ENCODE peak calls at places on chromosomes 7 and 10, in six cellular contexts. X is CD8-positive, alpha-beta T cell; P is heart right ventricle; S is IMR-90; N is DND-41; J is heart left ventricle. Q is an unnamed sample.

GRCh38 chr10:12349628-12350166 is 350 bp downstream of the CAMK1D start:
- DNase-seq in P (no peak), X (peak; percentile 33), N (no peak), S (no peak), J (no peak), Q (no peak)

GRCh38 chr10:42933454-42934340 is 143.2 kb upstream of the RET start:
- DNase-seq in S (peak; percentile 19), N (no peak), J (no peak), X (peak; percentile 76), P (peak; percentile 58), Q (no peak)

GRCh38 chr7:77698042-77698625 is 1.9 kb downstream of the RSBN1L start:
- DNase-seq in N (no peak), S (no peak), X (no peak), P (no peak), J (no peak), Q (no peak)

GRCh38 chr7:71801996-71802395 is 610.1 kb downstream of the CALN1 start:
- DNase-seq in N (no peak), J (no peak), P (no peak), S (no peak), X (no peak), Q (no peak)

GRCh38 chr7:27193335-27194001 is 6.4 kb downstream of the HOXA13 start:
- DNase-seq in P (no peak), J (no peak), S (no peak), N (no peak), X (no peak), Q (no peak)

GRCh38 chr7:105876964-105877601 is 684 bp upstream of the ATXN7L1 start:
- DNase-seq in X (peak; percentile 25), J (peak; percentile 45), N (no peak), P (peak; percentile 26), S (peak; percentile 34), Q (no peak)

GRCh38 chr10:109966961-109967738 is 40.6 kb upstream of the ADD3 start:
- DNase-seq in S (peak; percentile 88), P (peak; percentile 60), J (peak; percentile 52), X (no peak), N (no peak), Q (no peak)

GRCh38 chr10:103885617-103886016 is 30.2 kb upstream of the SH3PXD2A start:
- DNase-seq in P (no peak), J (no peak), X (no peak), S (peak; percentile 49), N (no peak), Q (no peak)

GRCh38 chr7:131538791-131539179 is 17.6 kb downstream of the PODXL start:
- DNase-seq in P (peak; percentile 50), X (no peak), N (no peak), S (no peak), J (peak; percentile 81), Q (no peak)

GRCh38 chr7:18287482-18287881 is 208.1 kb upstream of the HDAC9 start:
- DNase-seq in X (no peak), P (no peak), N (no peak), J (no peak), S (no peak), Q (no peak)

GRCh38 chr7:18288322-18289037 is 207.1 kb upstream of the HDAC9 start:
- DNase-seq in J (no peak), X (no peak), N (no peak), S (no peak), P (no peak), Q (no peak)

GRCh38 chr7:18290223-18290622 is 205.3 kb upstream of the HDAC9 start:
- DNase-seq in J (no peak), N (peak; percentile 27), P (no peak), X (no peak), S (no peak), Q (no peak)

GRCh38 chr7:18290865-18291264 is 204.7 kb upstream of the HDAC9 start:
- DNase-seq in X (no peak), P (no peak), N (no peak), J (no peak), S (no peak), Q (no peak)

DNA sequence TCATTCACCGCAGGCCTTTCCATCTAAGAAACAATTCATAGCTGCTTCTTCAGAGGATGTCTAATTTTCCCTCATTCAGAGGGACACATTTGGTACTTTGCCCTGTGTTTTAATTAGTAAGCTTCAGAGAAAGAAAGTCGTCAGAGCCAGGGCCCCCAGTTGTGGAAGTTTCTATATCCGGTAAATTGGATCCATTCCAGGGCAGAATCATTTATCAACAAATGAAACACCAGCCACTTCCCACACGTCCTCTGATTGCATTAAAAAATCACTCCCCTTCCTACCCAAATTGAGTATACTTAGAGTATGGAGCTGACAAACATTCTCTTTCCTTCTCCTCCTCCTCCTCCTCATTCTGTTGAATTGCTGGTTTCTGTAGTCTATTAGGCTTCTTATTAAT is 205.7 kb upstream of the HDAC9 start:
- DNase-seq in S (no peak), X (no peak), J (no peak), N (no peak), P (no peak), Q (no peak)
- H3K27ac ChIP-seq in S (no peak overlapping the region), X (no peak overlapping the region), J (no peak overlapping the region), N (no peak overlapping the region), P (no peak overlapping the region), Q (no peak overlapping the region)

DNA sequence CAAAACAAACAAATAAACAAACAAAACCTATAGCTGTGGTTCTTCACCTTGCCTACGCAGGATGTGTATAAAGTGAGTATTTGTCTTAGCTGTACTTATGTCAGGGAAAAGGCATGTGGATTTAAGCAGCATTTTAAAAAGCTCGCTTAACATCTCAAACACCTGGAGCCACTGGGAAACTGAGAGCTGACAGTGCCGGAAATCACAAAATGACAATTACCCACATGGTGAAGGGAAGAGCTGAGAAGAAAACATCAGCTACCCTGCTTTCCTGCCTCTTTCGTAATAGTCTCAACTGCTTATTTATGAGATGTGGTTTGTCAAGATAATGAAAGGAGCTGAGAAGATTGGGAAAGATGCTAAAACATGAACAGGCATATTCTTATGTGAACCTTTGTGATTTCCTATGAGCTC is 31.1 kb upstream of the MSMB start:
- DNase-seq in P (no peak), J (no peak), N (peak; percentile 66), S (peak; percentile 12), X (no peak), Q (no peak)
- H3K27ac ChIP-seq in P (no peak overlapping the region), J (no peak overlapping the region), N (peak overlapping the region; percentile 94), S (no peak overlapping the region), X (no peak overlapping the region), Q (no peak overlapping the region)

GRCh38 chr10:13683017-13683416 is 96.3 kb downstream of the PRPF18 start:
- DNase-seq in S (no peak), X (no peak), N (no peak), J (no peak), P (no peak), Q (no peak)
- H3K27ac ChIP-seq in S (no peak overlapping the region), X (no peak overlapping the region), N (no peak overlapping the region), J (peak overlapping the region; percentile 94), P (peak overlapping the region; percentile 94), Q (no peak overlapping the region)

GRCh38 chr7:13946181-13946580 is 43.3 kb downstream of the ETV1 start:
- DNase-seq in N (no peak), X (no peak), J (no peak), P (no peak), S (peak; percentile 65), Q (no peak)
- H3K27ac ChIP-seq in N (no peak overlapping the region), X (no peak overlapping the region), J (no peak overlapping the region), P (no peak overlapping the region), S (no peak overlapping the region), Q (no peak overlapping the region)

DNA sequence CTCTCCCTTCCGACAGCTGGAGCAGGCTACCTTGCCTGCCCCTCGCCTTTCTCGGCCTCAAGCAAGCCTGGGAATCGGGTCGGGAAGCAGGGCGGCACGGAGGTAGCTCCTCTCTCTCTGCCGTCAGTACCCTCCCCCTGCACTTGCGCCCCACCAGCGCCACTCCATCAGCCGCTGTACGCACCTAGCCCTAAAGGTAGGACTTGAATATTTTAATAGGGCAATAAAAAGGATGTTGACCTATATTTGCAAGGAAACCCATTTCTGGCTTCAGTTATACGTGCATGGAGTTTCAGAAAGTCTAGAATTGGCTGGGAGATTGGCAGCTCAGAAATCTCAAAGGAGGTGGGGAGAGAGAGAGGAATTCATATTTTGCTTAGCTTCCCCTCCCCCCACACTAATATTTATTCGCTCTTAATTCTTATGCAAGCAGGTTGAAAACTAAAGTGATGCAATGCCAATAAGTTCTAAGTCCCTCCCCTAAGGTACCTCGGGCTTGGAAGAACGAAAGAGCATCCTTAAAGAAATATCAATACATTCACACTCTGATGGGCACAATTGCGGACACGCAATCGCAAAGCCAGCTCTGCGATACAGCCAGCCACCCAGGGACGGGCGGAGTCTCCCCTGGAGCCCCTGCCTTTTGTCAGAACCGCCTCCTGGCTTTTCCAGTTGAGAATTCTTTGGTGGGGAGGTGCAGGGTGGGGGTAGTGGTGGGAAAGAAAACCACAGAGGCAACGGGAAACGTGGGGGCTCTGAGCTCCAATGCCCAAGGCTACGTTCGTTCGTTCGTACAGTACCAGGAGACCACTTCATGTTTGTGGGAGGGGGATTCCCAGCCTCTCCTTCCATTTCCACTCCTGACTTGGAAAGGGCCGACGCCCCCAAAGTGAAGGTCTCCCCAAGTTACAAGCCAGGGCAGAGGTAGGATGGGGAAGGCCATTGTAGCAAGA is 1.4 kb downstream of the SHH start:
- DNase-seq in N (no peak), P (no peak), J (peak; percentile 9), X (no peak), S (no peak), Q (no peak)
- H3K27ac ChIP-seq in N (no peak overlapping the region), P (no peak overlapping the region), J (no peak overlapping the region), X (no peak overlapping the region), S (no peak overlapping the region), Q (no peak overlapping the region)

GRCh38 chr10:132517951-132518521 is 19.6 kb upstream of the INPP5A start:
- DNase-seq in S (no peak), P (peak; percentile 57), N (no peak), J (peak; percentile 71), X (no peak), Q (no peak)

GRCh38 chr10:132515811-132516726 is 21.5 kb upstream of the INPP5A start:
- DNase-seq in P (peak; percentile 3), J (no peak), S (no peak), X (no peak), N (no peak), Q (no peak)

GRCh38 chr10:132514841-132515521 is 22.6 kb upstream of the INPP5A start:
- DNase-seq in J (no peak), S (no peak), N (no peak), X (no peak), P (no peak), Q (no peak)

GRCh38 chr10:132518572-132519381 is 18.8 kb upstream of the INPP5A start:
- DNase-seq in X (no peak), J (peak; percentile 88), N (no peak), S (no peak), P (peak; percentile 81), Q (no peak)

DNA sequence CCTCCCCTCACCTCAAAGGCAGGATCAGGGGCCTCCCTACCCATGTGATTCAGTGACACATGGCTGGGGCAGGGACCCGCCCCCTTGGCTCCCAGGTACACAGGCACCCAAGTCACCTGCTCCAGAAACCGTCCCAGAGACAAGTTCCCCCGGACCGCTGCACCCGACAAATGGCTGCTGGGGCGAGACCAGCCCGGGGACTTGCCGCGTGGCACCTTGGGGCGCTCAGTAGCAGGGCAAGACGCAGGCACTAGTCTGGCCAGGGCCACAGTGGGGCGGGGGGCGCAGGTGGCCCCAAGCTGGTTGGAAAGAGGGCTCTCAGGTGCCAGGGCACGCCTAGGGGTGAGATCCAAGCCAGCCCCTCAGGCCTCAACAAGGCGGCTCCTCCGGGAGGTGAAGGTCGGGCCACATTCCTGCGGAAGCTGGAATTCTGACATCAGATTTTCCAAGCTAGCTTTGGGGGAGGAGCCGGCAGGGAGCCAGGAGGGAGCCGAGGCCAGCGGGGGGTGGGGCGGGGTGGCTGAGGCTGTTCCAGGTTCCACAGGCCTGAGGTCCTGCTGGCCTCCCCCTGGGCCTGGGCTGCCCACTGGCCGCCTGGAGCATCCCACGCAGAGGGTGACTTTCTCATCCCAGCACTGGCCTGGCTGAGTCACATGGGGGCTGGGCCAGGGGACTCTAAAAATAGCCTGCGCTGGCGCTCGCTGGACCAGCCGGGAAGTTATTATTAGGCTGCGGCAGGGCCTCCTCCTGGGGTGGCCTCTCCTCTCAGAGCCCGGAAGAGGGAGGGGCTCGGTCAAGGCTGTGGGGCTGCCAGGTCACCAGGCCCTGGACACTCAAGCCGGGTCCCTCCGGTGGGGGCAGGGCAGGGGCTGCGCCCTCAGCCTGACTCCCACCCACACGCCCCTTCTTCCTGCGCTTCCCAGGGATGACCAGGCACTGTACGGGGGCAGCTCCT is 20.5 kb upstream of the INPP5A start:
- DNase-seq in J (peak; percentile 97), N (no peak), S (peak; percentile 96), X (no peak), P (peak; percentile 95), Q (no peak)
- H3K27ac ChIP-seq in J (peak overlapping the region; percentile 90), N (no peak overlapping the region), S (peak overlapping the region; percentile 75), X (no peak overlapping the region), P (peak overlapping the region; percentile 96), Q (no peak overlapping the region)

Q was measured in CD8-positive, alpha-beta memory T cell.